ENCODE peak calls at places on chromosome 11, in nine cellular contexts. A, B, T, W, C, I, F, N and S are unnamed samples.

GRCh38 chr11:119077839-119078238 is 6.8 kb upstream of the HMBS start:
- DNase-seq in A (no peak), B (no peak), T (no peak), W (no peak), C (no peak), I (no peak), F (no peak), N (no peak), S (no peak)

GRCh38 chr11:128195057-128195751 is 392.2 kb downstream of the ETS1 start:
- DNase-seq in A (no peak), B (no peak), T (peak; percentile 59), W (no peak), C (no peak), I (no peak), F (no peak), N (no peak), S (no peak)

GRCh38 chr11:1946812-1947480 is at the start of gene MRPL23:
- DNase-seq in A (no peak), B (no peak), T (no peak), W (no peak), C (no peak), I (no peak), F (no peak), N (peak; percentile 48), S (no peak)

GRCh38 chr11:10302744-10303557 is 1.9 kb upstream of the ADM start:
- DNase-seq in A (peak; percentile 90), B (no peak), T (peak; percentile 77), W (no peak), C (peak; percentile 98), I (peak; percentile 41), F (peak; percentile 59), N (peak; percentile 63), S (peak; percentile 77)

GRCh38 chr11:2467695-2468055 is 22.9 kb downstream of the KCNQ1 start:
- DNase-seq in A (no peak), B (no peak), T (no peak), W (no peak), C (no peak), I (no peak), F (no peak), N (peak; percentile 34), S (no peak)

GRCh38 chr11:128346808-128347207 is 240.6 kb downstream of the ETS1 start:
- DNase-seq in A (no peak), B (no peak), T (peak; percentile 80), W (no peak), C (no peak), I (no peak), F (peak; percentile 74), N (no peak), S (no peak)

GRCh38 chr11:94325681-94326080 is 21.3 kb downstream of the IZUMO1R start:
- DNase-seq in A (no peak), B (no peak), T (peak; percentile 13), W (no peak), C (peak; percentile 58), I (no peak), F (peak; percentile 19), N (no peak), S (no peak)

GRCh38 chr11:68312780-68313573 is 586 bp downstream of the LRP5 start:
- DNase-seq in A (no peak), B (no peak), T (no peak), W (no peak), C (no peak), I (no peak), F (no peak), N (no peak), S (no peak)

GRCh38 chr11:61482513-61482912 is 26.0 kb upstream of the LRRC10B start:
- DNase-seq in A (no peak), B (no peak), T (no peak), W (no peak), C (no peak), I (no peak), F (no peak), N (no peak), S (no peak)

GRCh38 chr11:19675397-19675796 is 37.2 kb upstream of the NAV2 start:
- DNase-seq in A (no peak), B (no peak), T (no peak), W (no peak), C (no peak), I (no peak), F (no peak), N (no peak), S (no peak)

GRCh38 chr11:94877446-94878200 is 95.7 kb downstream of the CWC15 start:
- DNase-seq in A (no peak), B (no peak), T (peak; percentile 73), W (no peak), C (no peak), I (no peak), F (no peak), N (no peak), S (no peak)

GRCh38 chr11:11519184-11519583 is 102.6 kb downstream of the GALNT18 start:
- DNase-seq in A (no peak), B (no peak), T (no peak), W (no peak), C (no peak), I (no peak), F (no peak), N (no peak), S (no peak)

GRCh38 chr11:111911563-111912401 is at the start of gene CRYAB:
- DNase-seq in A (peak; percentile 89), B (peak; percentile 87), T (peak; percentile 92), W (peak; percentile 96), C (peak; percentile 54), I (peak; percentile 87), F (peak; percentile 82), N (peak; percentile 89), S (peak; percentile 99)

GRCh38 chr11:43547900-43548381 is 132.6 kb upstream of the HSD17B12 start:
- DNase-seq in A (no peak), B (no peak), T (peak; percentile 36), W (no peak), C (no peak), I (no peak), F (no peak), N (peak; percentile 46), S (no peak)

GRCh38 chr11:2222479-2222878 is 47.9 kb downstream of the ASCL2 start:
- DNase-seq in A (no peak), B (no peak), T (no peak), W (no peak), C (no peak), I (no peak), F (no peak), N (no peak), S (no peak)

DNA sequence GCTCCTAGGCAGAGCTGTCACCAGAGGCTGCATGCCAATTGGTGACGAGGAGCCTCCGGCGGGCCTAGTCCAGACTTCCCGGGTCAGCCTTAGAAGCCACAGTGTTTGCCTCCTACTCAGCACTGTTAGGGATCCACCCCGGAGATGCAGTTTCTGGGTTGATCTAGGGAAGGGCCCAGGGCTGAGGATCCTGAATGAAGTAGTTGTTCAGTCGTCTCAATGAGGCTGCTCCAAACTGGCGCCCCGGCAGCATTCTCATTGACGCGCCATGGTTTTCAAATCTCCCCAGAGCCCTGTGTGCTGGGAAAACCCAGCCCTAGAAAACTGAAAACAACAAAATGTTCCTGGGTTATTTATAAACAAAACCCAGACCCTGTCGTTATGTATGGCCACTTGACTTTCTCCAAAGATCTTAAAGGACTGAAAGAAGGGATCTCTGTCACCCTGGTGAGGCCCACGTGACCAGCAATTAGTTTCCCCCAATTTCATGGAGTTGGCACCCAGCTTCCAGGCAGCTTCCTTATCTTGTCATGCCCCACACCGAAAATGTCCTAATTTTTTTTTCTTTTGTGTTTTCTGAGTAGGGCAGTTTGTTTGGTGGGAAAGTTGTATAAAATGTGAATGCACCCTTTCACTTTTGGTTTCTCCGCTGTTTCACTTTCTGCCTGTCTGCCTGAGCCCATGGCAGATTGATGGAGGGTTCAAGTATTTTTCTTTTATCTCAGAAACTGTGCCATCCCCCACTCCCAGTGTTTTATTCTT is 2.0 kb upstream of the EHD1 start:
- DNase-seq in A (no peak), B (no peak), T (no peak), W (no peak), C (no peak), I (no peak), F (no peak), N (no peak), S (no peak)
- H3K4me3 ChIP-seq in A (no peak overlapping the region), B (no peak overlapping the region), T (no peak overlapping the region), W (no peak overlapping the region), C (no peak overlapping the region), I (no peak overlapping the region), F (no peak overlapping the region), N (no peak overlapping the region), S (no peak overlapping the region)

GRCh38 chr11:7570938-7571337 is 57.1 kb downstream of the PPFIBP2 start:
- DNase-seq in A (no peak), B (no peak), T (no peak), W (no peak), C (no peak), I (no peak), F (no peak), N (no peak), S (no peak)
- TF ChIP-seq CTCF in A (no peak), B (no peak), T (no peak), W (no peak), C (no peak), I (no peak), F (no peak), N (no peak), S (no peak)

DNA sequence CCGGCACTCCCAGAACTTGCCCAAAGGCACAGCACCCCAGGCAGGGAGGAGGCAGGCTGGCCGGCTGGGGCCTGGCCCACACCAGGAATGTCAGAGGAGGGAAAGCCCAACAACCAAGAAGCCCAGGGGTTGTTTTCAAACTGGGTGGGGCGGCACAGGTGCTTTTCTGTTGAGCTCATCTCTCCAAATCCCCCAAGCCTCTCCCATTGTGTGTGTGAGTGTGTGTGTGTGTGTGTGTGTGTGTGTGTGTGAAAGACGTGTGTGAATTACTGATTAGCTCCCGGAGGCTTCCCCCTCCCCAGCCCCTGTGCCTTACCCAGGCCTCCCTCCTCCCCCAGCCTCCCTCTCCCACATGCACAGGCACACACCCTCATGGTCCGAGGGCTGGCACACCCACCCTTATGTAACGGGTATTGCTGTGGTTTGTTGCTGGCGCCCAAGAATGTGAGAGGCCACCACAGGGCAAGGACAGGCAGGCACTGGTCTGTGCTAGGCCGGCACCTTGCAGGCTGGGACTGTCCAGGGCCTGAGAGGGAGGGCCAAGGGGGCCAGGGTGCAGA is 15.9 kb downstream of the TRIM29 start:
- DNase-seq in A (no peak), B (no peak), T (no peak), W (no peak), C (no peak), I (no peak), F (no peak), N (no peak), S (no peak)
- H3K4me3 ChIP-seq in A (no peak overlapping the region), B (no peak overlapping the region), T (no peak overlapping the region), W (no peak overlapping the region), C (no peak overlapping the region), I (no peak overlapping the region), F (no peak overlapping the region), N (no peak overlapping the region), S (no peak overlapping the region)

DNA sequence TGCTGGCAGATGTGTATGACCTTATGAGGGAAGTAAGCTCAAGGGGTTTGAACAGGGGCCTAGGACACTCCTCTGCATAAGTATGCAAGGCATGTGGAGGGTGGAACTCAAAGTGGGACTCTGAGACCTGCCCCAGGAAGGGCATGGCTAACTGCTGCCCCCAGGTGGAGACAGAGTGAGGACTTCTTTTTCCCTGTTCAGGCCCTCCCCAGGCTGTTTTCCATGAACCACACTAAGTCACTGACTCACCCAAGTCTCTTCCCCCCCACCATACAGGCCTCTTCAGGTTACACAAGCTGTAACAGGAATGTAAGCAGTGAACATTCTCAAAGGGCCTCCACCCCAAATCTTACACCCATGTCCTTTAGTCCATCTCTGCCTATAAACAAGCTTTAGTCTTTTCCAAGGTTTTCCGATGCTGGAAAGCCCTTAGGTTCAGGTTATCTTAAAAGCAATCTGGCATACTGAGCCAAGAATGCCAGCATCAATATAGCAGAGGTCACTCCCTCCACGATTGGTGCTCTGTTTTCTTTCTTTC is 13.1 kb downstream of the EEF1G start:
- DNase-seq in A (peak; percentile 91), B (peak; percentile 93), T (peak; percentile 98), W (peak; percentile 94), C (peak; percentile 92), I (peak; percentile 83), F (peak; percentile 98), N (no peak), S (peak; percentile 96)
- TF ChIP-seq CTCF in A (peak; percentile 83), B (peak; percentile 92), T (peak; percentile 88), W (peak; percentile 88), C (peak; percentile 76), I (peak; percentile 76), F (peak; percentile 98), N (peak; percentile 63), S (no peak)